ENCODE peak calls at places on chromosomes 2 and 18, in ten cellular contexts. K, A, I, E, T, O, G, H, R and V are unnamed samples.

GRCh38 chr2:129876576-129876975 is 102.9 kb upstream of the RAB6C start:
- DNase-seq in K (no peak), A (no peak), I (no peak), E (no peak), T (no peak), O (no peak), G (no peak), H (no peak), R (no peak), V (no peak)

GRCh38 chr2:158202151-158202778 is 100.6 kb downstream of the UPP2 start:
- DNase-seq in K (no peak), A (no peak), I (no peak), E (no peak), T (no peak), O (no peak), G (no peak), H (peak; percentile 13), R (no peak), V (no peak)

GRCh38 chr2:131055169-131056065 is 37.8 kb downstream of the FAM168B start:
- DNase-seq in K (no peak), A (no peak), I (no peak), E (no peak), T (no peak), O (peak; percentile 18), G (no peak), H (peak; percentile 71), R (no peak), V (no peak)

GRCh38 chr2:64093341-64093740 is 50.9 kb downstream of the PELI1 start:
- DNase-seq in K (no peak), A (no peak), I (no peak), E (no peak), T (no peak), O (no peak), G (no peak), H (no peak), R (no peak), V (no peak)

GRCh38 chr2:177625744-177626655 is 233.4 kb downstream of the AGPS start:
- DNase-seq in K (no peak), A (no peak), I (no peak), E (no peak), T (peak; percentile 70), O (peak; percentile 41), G (no peak), H (no peak), R (no peak), V (no peak)

GRCh38 chr18:45566025-45566740 is 49.1 kb upstream of the SLC14A2 start:
- DNase-seq in K (peak; percentile 52), A (no peak), I (peak; percentile 29), E (no peak), T (no peak), O (no peak), G (peak; percentile 3), H (peak; percentile 94), R (no peak), V (no peak)

GRCh38 chr2:186575302-186575701 is 14.6 kb upstream of the ITGAV start:
- DNase-seq in K (peak; percentile 45), A (no peak), I (peak; percentile 24), E (no peak), T (no peak), O (no peak), G (peak; percentile 95), H (peak; percentile 99), R (no peak), V (peak; percentile 47)

GRCh38 chr18:9380571-9381390 is 46.2 kb downstream of the TWSG1 start:
- DNase-seq in K (no peak), A (no peak), I (no peak), E (peak; percentile 17), T (no peak), O (no peak), G (no peak), H (peak; percentile 63), R (no peak), V (no peak)

GRCh38 chr2:240410808-240411207 is 24.7 kb upstream of the GPC1 start:
- DNase-seq in K (no peak), A (no peak), I (no peak), E (no peak), T (no peak), O (no peak), G (no peak), H (no peak), R (no peak), V (no peak)

GRCh38 chr2:12679550-12680072 is 37.1 kb upstream of the TRIB2 start:
- DNase-seq in K (no peak), A (no peak), I (no peak), E (no peak), T (no peak), O (no peak), G (no peak), H (no peak), R (no peak), V (no peak)

GRCh38 chr18:22705328-22705727 is 227.8 kb upstream of the RBBP8 start:
- DNase-seq in K (no peak), A (no peak), I (no peak), E (no peak), T (no peak), O (no peak), G (no peak), H (peak; percentile 84), R (no peak), V (no peak)

GRCh38 chr18:2223859-2224258 is 347.4 kb downstream of the METTL4 start:
- DNase-seq in K (no peak), A (no peak), I (peak; percentile 51), E (peak; percentile 51), T (peak; percentile 24), O (peak; percentile 10), G (peak; percentile 15), H (peak; percentile 30), R (no peak), V (no peak)
- H3K4me3 ChIP-seq in K (no peak overlapping the region), A (no peak overlapping the region), I (no peak overlapping the region), E (no peak overlapping the region), T (no peak overlapping the region), O (no peak overlapping the region), G (peak overlapping the region; percentile 42), H (peak overlapping the region; percentile 39), R (no peak overlapping the region), V (no peak overlapping the region)

DNA sequence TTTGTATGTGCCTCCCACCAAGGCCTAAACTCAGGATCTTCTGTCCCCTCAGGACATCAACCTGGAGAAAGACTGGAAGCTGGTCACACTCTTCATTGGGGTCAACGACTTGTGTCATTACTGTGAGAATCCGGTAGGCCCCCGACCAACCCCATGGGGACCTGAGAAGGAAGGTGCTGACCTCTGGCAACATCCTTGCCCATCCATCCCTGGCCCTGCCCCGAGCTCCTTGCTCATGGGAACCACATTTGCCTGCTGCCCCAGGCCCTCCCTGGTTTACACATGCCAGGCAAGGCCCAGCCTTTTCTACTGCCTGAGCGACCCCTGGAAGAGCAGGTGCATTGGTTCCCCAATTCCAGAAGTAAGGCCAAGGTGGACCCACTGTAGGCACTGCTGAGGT is 125.3 kb upstream of the PPP1CB start:
- DNase-seq in K (no peak), A (no peak), I (no peak), E (no peak), T (no peak), O (no peak), G (no peak), H (no peak), R (no peak), V (no peak)
- H3K4me3 ChIP-seq in K (no peak overlapping the region), A (no peak overlapping the region), I (no peak overlapping the region), E (no peak overlapping the region), T (no peak overlapping the region), O (no peak overlapping the region), G (no peak overlapping the region), H (no peak overlapping the region), R (no peak overlapping the region), V (no peak overlapping the region)

DNA sequence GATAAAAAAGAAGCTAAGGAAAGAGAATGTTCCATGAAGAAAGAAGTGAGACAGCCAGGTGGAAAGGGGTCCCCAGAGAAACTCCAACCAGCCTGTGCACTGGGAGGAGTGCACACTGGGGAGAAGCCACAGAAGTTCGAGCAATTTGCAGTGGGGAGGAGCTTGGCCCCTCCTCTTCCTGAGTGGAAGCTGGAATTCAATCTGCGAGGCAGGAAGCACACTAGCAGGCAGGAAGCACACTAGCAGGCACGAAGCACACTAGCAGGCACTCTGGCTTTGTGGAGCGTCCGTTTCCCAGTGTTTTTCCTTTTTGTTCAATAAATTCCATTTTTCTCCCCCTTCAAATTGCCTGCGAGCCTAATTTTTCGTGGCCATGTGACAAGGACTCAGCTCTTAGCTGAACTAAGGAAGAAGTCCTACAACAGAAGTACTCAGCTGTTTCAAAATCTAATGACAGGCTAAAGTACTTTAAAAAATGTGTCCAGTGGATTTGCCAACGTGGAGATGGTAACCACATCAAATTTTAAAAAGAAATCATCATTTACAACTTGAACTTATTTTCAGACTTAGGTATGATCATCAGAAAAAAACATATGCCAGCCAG is 21.4 kb upstream of the SPIRE1 start:
- DNase-seq in K (peak; percentile 55), A (no peak), I (peak; percentile 29), E (no peak), T (no peak), O (no peak), G (no peak), H (peak; percentile 65), R (no peak), V (no peak)
- H3K4me3 ChIP-seq in K (no peak overlapping the region), A (no peak overlapping the region), I (no peak overlapping the region), E (no peak overlapping the region), T (no peak overlapping the region), O (no peak overlapping the region), G (no peak overlapping the region), H (peak overlapping the region; percentile 50), R (no peak overlapping the region), V (peak overlapping the region; percentile 47)

DNA sequence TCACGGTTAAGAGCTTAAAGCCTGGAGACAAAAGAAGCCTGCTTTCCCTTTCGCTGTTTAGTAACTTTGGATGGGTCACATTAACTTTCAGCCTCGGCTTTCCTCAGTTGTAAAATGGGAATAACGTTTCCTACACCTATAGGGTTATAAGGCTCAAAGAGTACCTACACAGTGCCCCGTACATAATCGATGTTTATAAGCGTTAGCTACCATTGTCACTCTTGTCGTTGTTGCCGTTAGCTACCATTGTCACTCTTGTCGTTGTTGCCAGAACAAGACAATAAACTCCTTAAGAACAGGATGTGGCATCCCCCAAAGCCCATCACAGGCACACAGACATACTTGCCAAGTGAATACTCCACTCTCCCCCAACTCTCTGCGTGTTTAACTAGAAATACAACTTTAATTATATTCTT is 901 bp upstream of the MFSD6 start:
- DNase-seq in K (no peak), A (no peak), I (no peak), E (peak; percentile 52), T (peak; percentile 14), O (no peak), G (no peak), H (no peak), R (no peak), V (no peak)
- H3K4me3 ChIP-seq in K (no peak overlapping the region), A (peak overlapping the region; percentile 74), I (peak overlapping the region; percentile 73), E (peak overlapping the region; percentile 77), T (peak overlapping the region; percentile 84), O (peak overlapping the region; percentile 55), G (peak overlapping the region; percentile 77), H (peak overlapping the region; percentile 78), R (peak overlapping the region; percentile 51), V (peak overlapping the region; percentile 82)

GRCh38 chr2:101766871-101767739 is 69.6 kb downstream of the MAP4K4 start:
- DNase-seq in K (no peak), A (no peak), I (no peak), E (peak; percentile 89), T (peak; percentile 22), O (no peak), G (no peak), H (peak; percentile 93), R (no peak), V (no peak)
- H3K4me3 ChIP-seq in K (no peak overlapping the region), A (no peak overlapping the region), I (no peak overlapping the region), E (peak overlapping the region; percentile 28), T (no peak overlapping the region), O (no peak overlapping the region), G (no peak overlapping the region), H (peak overlapping the region; percentile 25), R (no peak overlapping the region), V (no peak overlapping the region)